ENCODE peak calls at places on chromosomes 6 and 20, in four cellular contexts. P, N, I and D are unnamed samples.

GRCh38 chr6:108083349-108083748 is 8.8 kb upstream of the OSTM1 start:
- DNase-seq in P (no peak), I (no peak), N (no peak), D (no peak)

GRCh38 chr6:150406948-150407347 is 38.1 kb downstream of the IYD start:
- DNase-seq in I (no peak), N (no peak), P (no peak), D (no peak)

GRCh38 chr6:90816764-90817163 is 229.9 kb upstream of the MAP3K7 start:
- DNase-seq in P (no peak), I (no peak), N (no peak), D (no peak)

GRCh38 chr20:2796011-2796660 is 4.3 kb downstream of the CPXM1 start:
- DNase-seq in P (no peak), N (no peak), I (no peak), D (no peak)

GRCh38 chr6:139515511-139515910 is 141.1 kb upstream of the CITED2 start:
- DNase-seq in I (no peak), N (no peak), P (no peak), D (no peak)

GRCh38 chr6:15439410-15440022 is 193.6 kb downstream of the JARID2 start:
- DNase-seq in I (no peak), P (no peak), N (no peak), D (no peak)

GRCh38 chr20:45307076-45307645 is 521 bp downstream of the RBPJL start:
- DNase-seq in I (no peak), N (no peak), P (no peak), D (no peak)

GRCh38 chr6:31266721-31267360 is 5.1 kb downstream of the HLA-C start:
- DNase-seq in I (no peak), P (no peak), N (no peak), D (no peak)

GRCh38 chr6:169825558-169826225 is 74.3 kb downstream of the ERMARD start:
- DNase-seq in P (no peak), I (no peak), N (no peak), D (peak; percentile 13)

GRCh38 chr20:63137851-63138415 is 78.0 kb downstream of the YTHDF1 start:
- DNase-seq in N (no peak), P (no peak), I (no peak), D (no peak)

GRCh38 chr6:26401987-26402658 is at the start of gene BTN3A1:
- DNase-seq in N (peak; percentile 62), P (peak; percentile 80), I (peak; percentile 81), D (peak; percentile 77)

GRCh38 chr6:50994026-50994720 is 175.5 kb downstream of the TFAP2B start:
- DNase-seq in P (no peak), N (no peak), I (no peak), D (no peak)

GRCh38 chr6:20483902-20484497 is 50.3 kb upstream of the CDKAL1 start:
- DNase-seq in P (no peak), I (no peak), N (no peak), D (no peak)

GRCh38 chr6:163354085-163354484 is 60.4 kb upstream of the QKI start:
- DNase-seq in I (no peak), P (no peak), N (no peak), D (no peak)

GRCh38 chr6:132202569-132202968 is 198.7 kb downstream of the MOXD1 start:
- DNase-seq in I (no peak), N (no peak), P (no peak), D (no peak)

GRCh38 chr20:43926691-43927090 is 12.0 kb downstream of the TOX2 start:
- DNase-seq in I (no peak), P (no peak), N (no peak), D (no peak)

GRCh38 chr20:24039196-24039595 is 50.6 kb upstream of the GGTLC1 start:
- DNase-seq in N (no peak), I (no peak), P (no peak), D (no peak)

GRCh38 chr6:46932526-46932925 is 10.8 kb upstream of the ADGRF5 start:
- DNase-seq in P (no peak), N (no peak), I (peak; percentile 51), D (no peak)

GRCh38 chr20:9627219-9627618 is 112.8 kb downstream of the LAMP5 start:
- DNase-seq in P (no peak), N (no peak), I (no peak), D (no peak)

GRCh38 chr20:19945732-19946670 is 71.2 kb upstream of the NAA20 start:
- DNase-seq in N (no peak), P (no peak), I (no peak), D (no peak)

GRCh38 chr6:148869589-148869988 is 122.8 kb downstream of the UST start:
- DNase-seq in I (peak; percentile 97), N (peak; percentile 7), P (no peak), D (no peak)

GRCh38 chr6:4180653-4181255 is 45.4 kb upstream of the ECI2 start:
- DNase-seq in N (peak; percentile 55), P (peak; percentile 41), I (peak; percentile 49), D (no peak)

GRCh38 chr6:16649241-16649640 is 112.0 kb downstream of the ATXN1 start:
- DNase-seq in N (no peak), I (no peak), P (no peak), D (no peak)

GRCh38 chr6:15369838-15370237 is 124.0 kb downstream of the JARID2 start:
- DNase-seq in N (no peak), P (no peak), I (no peak), D (no peak)

GRCh38 chr20:24948939-24949679 is at the start of gene CST7:
- DNase-seq in P (no peak), N (no peak), I (peak; percentile 73), D (peak; percentile 93)